ENCODE peak calls at places on chromosomes 13 and 19, in five cellular contexts. I is GM23248, G is fibroblast of lung, F is amniotic stem cell, X is AML-193. E is an unnamed sample.

GRCh38 chr13:73451120-73452029 is 392.6 kb downstream of the KLF5 start:
- DNase-seq in I (no peak), G (no peak), F (no peak), X (no peak), E (no peak)

GRCh38 chr13:26247011-26247410 is 6.9 kb upstream of the CDK8 start:
- DNase-seq in I (no peak), G (no peak), F (no peak), X (no peak), E (no peak)

GRCh38 chr13:50387124-50387581 is 371.9 kb downstream of the KCNRG start:
- DNase-seq in I (peak), G (peak), F (no peak), X (no peak), E (peak)

GRCh38 chr13:113845055-113845454 is 18.8 kb downstream of the GAS6 start:
- DNase-seq in I (no peak), G (no peak), F (no peak), X (no peak), E (no peak)

GRCh38 chr13:59356607-59357006 is 807.1 kb downstream of the DIAPH3 start:
- DNase-seq in I (peak), G (peak), F (no peak), X (peak), E (no peak)

GRCh38 chr19:38862321-38863059 is 12.7 kb upstream of the HNRNPL start:
- DNase-seq in I (peak), G (peak), F (no peak), X (no peak), E (no peak)

GRCh38 chr13:23724196-23724970 is 154.2 kb downstream of the TNFRSF19 start:
- DNase-seq in I (peak), G (peak), F (no peak), X (no peak), E (no peak)

GRCh38 chr13:90951663-90952062 is 395.8 kb upstream of the MIR17HG start:
- DNase-seq in I (no peak), G (no peak), F (no peak), X (no peak), E (no peak)

GRCh38 chr19:46349311-46349993 is 2.6 kb downstream of the PPP5C start:
- DNase-seq in I (no peak), G (no peak), F (no peak), X (no peak), E (no peak)

E was measured in GM03348.